ENCODE peak calls at places on chromosomes 6 and 20, in nine cellular contexts. E is A172; D is spleen; N is AML-193; I is GM23248; B is T-helper 1 cell; L is activated naive CD8-positive, alpha-beta T cell treated with anti-CD3 and anti-CD28 coated beads for 36 hours; Y is NCI-H1092 treated with DMSO at 0.1 percent for 48 hours; K is T follicular helper cell. J is an unnamed sample.

GRCh38 chr6:32551410-32551809 is 21.3 kb upstream of the HLA-DRB5 start:
- DNase-seq in K (no peak), E (no peak), I (no peak), Y (no peak), L (no peak), B (no peak), D (no peak), N (no peak), J (no peak)

GRCh38 chr6:16769986-16770376 is 8.7 kb upstream of the ATXN1 start:
- DNase-seq in N (no peak), I (peak), E (peak), L (no peak), Y (no peak), K (no peak), B (no peak), D (no peak), J (no peak)

GRCh38 chr20:7980332-7981046 is 39.1 kb downstream of the TMX4 start:
- DNase-seq in E (peak), Y (no peak), K (no peak), I (peak), B (no peak), L (peak), D (no peak), N (peak), J (no peak)

GRCh38 chr6:18412644-18413043 is 25.5 kb downstream of the RNF144B start:
- DNase-seq in L (no peak), I (peak), K (no peak), D (no peak), B (no peak), E (no peak), Y (no peak), N (no peak), J (no peak)

GRCh38 chr20:46213946-46214830 is 94.1 kb downstream of the CDH22 start:
- DNase-seq in E (peak), Y (no peak), L (no peak), D (no peak), I (no peak), K (no peak), B (no peak), N (no peak), J (peak)

GRCh38 chr6:45116714-45117410 is 211.3 kb upstream of the RUNX2 start:
- DNase-seq in Y (no peak), L (no peak), D (no peak), N (no peak), B (no peak), E (peak), I (peak), K (no peak), J (no peak)

GRCh38 chr20:2619961-2620595 is 32.4 kb upstream of the NOP56 start:
- DNase-seq in N (no peak), K (no peak), E (peak), B (no peak), Y (no peak), L (no peak), D (no peak), I (peak), J (no peak)

GRCh38 chr6:99745651-99746050 is 139.0 kb downstream of the PRDM13 start:
- DNase-seq in K (no peak), Y (no peak), L (no peak), N (no peak), D (no peak), I (peak), B (no peak), E (peak), J (no peak)

GRCh38 chr20:14573676-14574075 is 236.3 kb upstream of the FLRT3 start:
- DNase-seq in K (no peak), I (no peak), N (no peak), Y (no peak), B (no peak), L (no peak), D (no peak), E (no peak), J (no peak)

GRCh38 chr6:57257911-57258541 is 35.9 kb upstream of the RAB23 start:
- DNase-seq in D (no peak), L (no peak), B (no peak), Y (no peak), K (no peak), E (no peak), N (no peak), I (peak), J (no peak)

GRCh38 chr20:32034581-32035397 is 17.3 kb upstream of the HCK start:
- DNase-seq in B (no peak), Y (no peak), K (no peak), N (peak), L (no peak), I (peak), E (no peak), D (no peak), J (no peak)

GRCh38 chr20:3330046-3330741 is 77.3 kb downstream of the DNAAF9 start:
- DNase-seq in E (no peak), Y (no peak), L (no peak), K (no peak), D (no peak), B (no peak), N (peak), I (peak), J (no peak)